ENCODE peak calls at places on chromosome 5, in five cellular contexts. One of them, this sample, is unnamed.

GRCh38 chr5:38163636-38164237 is 94.6 kb upstream of the EGFLAM start:
- DNase-seq in HEK293T: no peak
- DNase-seq in chondrocyte: no peak
- DNase-seq in choroid plexus epithelial cell: no peak
- DNase-seq in effector memory CD8-positive, alpha-beta T cell: no peak
- DNase-seq in this sample: no peak

GRCh38 chr5:116406306-116407041 is 168.1 kb downstream of the SEMA6A start:
- DNase-seq in choroid plexus epithelial cell: no peak
- DNase-seq in chondrocyte: no peak
- DNase-seq in HEK293T: no peak
- DNase-seq in effector memory CD8-positive, alpha-beta T cell: no peak
- DNase-seq in this sample: no peak

GRCh38 chr5:178298283-178298807 is 65.7 kb upstream of the PHYKPL start:
- DNase-seq in choroid plexus epithelial cell: no peak
- DNase-seq in chondrocyte: peak; percentile 46
- DNase-seq in effector memory CD8-positive, alpha-beta T cell: no peak
- DNase-seq in HEK293T: no peak
- DNase-seq in this sample: no peak

GRCh38 chr5:160230686-160231527 is 1.6 kb downstream of the FABP6 start:
- DNase-seq in HEK293T: no peak
- DNase-seq in choroid plexus epithelial cell: peak; percentile 37
- DNase-seq in chondrocyte: no peak
- DNase-seq in effector memory CD8-positive, alpha-beta T cell: no peak
- DNase-seq in this sample: no peak

GRCh38 chr5:1778138-1779020 is 21.3 kb downstream of the MRPL36 start:
- DNase-seq in chondrocyte: peak; percentile 63
- DNase-seq in HEK293T: no peak
- DNase-seq in effector memory CD8-positive, alpha-beta T cell: no peak
- DNase-seq in choroid plexus epithelial cell: no peak
- DNase-seq in this sample: no peak

GRCh38 chr5:68369436-68370125 is 154.0 kb downstream of the PIK3R1 start:
- DNase-seq in effector memory CD8-positive, alpha-beta T cell: peak; percentile 40
- DNase-seq in chondrocyte: no peak
- DNase-seq in HEK293T: no peak
- DNase-seq in choroid plexus epithelial cell: no peak
- DNase-seq in this sample: peak; percentile 90

GRCh38 chr5:453725-454481 is 10.9 kb downstream of the EXOC3 start:
- DNase-seq in HEK293T: no peak
- DNase-seq in chondrocyte: peak; percentile 71
- DNase-seq in effector memory CD8-positive, alpha-beta T cell: no peak
- DNase-seq in choroid plexus epithelial cell: no peak
- DNase-seq in this sample: peak; percentile 54

GRCh38 chr5:2023196-2023595 is 140.5 kb upstream of the IRX4 start:
- DNase-seq in choroid plexus epithelial cell: no peak
- DNase-seq in effector memory CD8-positive, alpha-beta T cell: no peak
- DNase-seq in chondrocyte: no peak
- DNase-seq in HEK293T: no peak
- DNase-seq in this sample: no peak

GRCh38 chr5:10524376-10525123 is 39.3 kb upstream of the ANKRD33B start:
- DNase-seq in HEK293T: no peak
- DNase-seq in chondrocyte: peak; percentile 79
- DNase-seq in choroid plexus epithelial cell: peak; percentile 72
- DNase-seq in effector memory CD8-positive, alpha-beta T cell: no peak
- DNase-seq in this sample: no peak

GRCh38 chr5:53479656-53480473 is 564 bp upstream of the FST start:
- DNase-seq in effector memory CD8-positive, alpha-beta T cell: no peak
- DNase-seq in choroid plexus epithelial cell: peak; percentile 57
- DNase-seq in chondrocyte: no peak
- DNase-seq in HEK293T: peak; percentile 33
- DNase-seq in this sample: no peak

GRCh38 chr5:140038373-140038957 is 4.6 kb downstream of the NRG2 start:
- DNase-seq in HEK293T: no peak
- DNase-seq in effector memory CD8-positive, alpha-beta T cell: no peak
- DNase-seq in chondrocyte: no peak
- DNase-seq in choroid plexus epithelial cell: peak; percentile 67
- DNase-seq in this sample: no peak

GRCh38 chr5:151758141-151758429 is 346 bp downstream of the ATOX1 start:
- DNase-seq in HEK293T: peak; percentile 35
- DNase-seq in choroid plexus epithelial cell: no peak
- DNase-seq in effector memory CD8-positive, alpha-beta T cell: no peak
- DNase-seq in chondrocyte: no peak
- DNase-seq in this sample: no peak

GRCh38 chr5:82159014-82159413 is 119.1 kb downstream of the RPS23 start:
- DNase-seq in choroid plexus epithelial cell: peak; percentile 85
- DNase-seq in chondrocyte: no peak
- DNase-seq in effector memory CD8-positive, alpha-beta T cell: no peak
- DNase-seq in HEK293T: no peak
- DNase-seq in this sample: no peak

GRCh38 chr5:54415896-54416640 is 39.4 kb upstream of the HSPB3 start:
- DNase-seq in effector memory CD8-positive, alpha-beta T cell: no peak
- DNase-seq in choroid plexus epithelial cell: peak; percentile 36
- DNase-seq in chondrocyte: no peak
- DNase-seq in HEK293T: no peak
- DNase-seq in this sample: no peak

GRCh38 chr5:38528162-38528703 is 28.2 kb downstream of the LIFR start:
- DNase-seq in HEK293T: no peak
- DNase-seq in chondrocyte: no peak
- DNase-seq in effector memory CD8-positive, alpha-beta T cell: no peak
- DNase-seq in choroid plexus epithelial cell: peak; percentile 45
- DNase-seq in this sample: no peak

GRCh38 chr5:65032250-65032649 is 263.5 kb downstream of the CWC27 start:
- DNase-seq in effector memory CD8-positive, alpha-beta T cell: no peak
- DNase-seq in chondrocyte: no peak
- DNase-seq in choroid plexus epithelial cell: peak; percentile 78
- DNase-seq in HEK293T: no peak
- DNase-seq in this sample: no peak

GRCh38 chr5:119343766-119344165 is 12.1 kb upstream of the TNFAIP8 start:
- DNase-seq in effector memory CD8-positive, alpha-beta T cell: no peak
- DNase-seq in chondrocyte: no peak
- DNase-seq in HEK293T: no peak
- DNase-seq in choroid plexus epithelial cell: peak; percentile 80
- DNase-seq in this sample: no peak

GRCh38 chr5:60487466-60487865 is 212.5 kb downstream of the DEPDC1B start:
- DNase-seq in chondrocyte: no peak
- DNase-seq in effector memory CD8-positive, alpha-beta T cell: no peak
- DNase-seq in choroid plexus epithelial cell: peak; percentile 29
- DNase-seq in HEK293T: no peak
- DNase-seq in this sample: no peak

GRCh38 chr5:174398171-174398570 is 326.2 kb upstream of the MSX2 start:
- DNase-seq in choroid plexus epithelial cell: no peak
- DNase-seq in chondrocyte: no peak
- DNase-seq in effector memory CD8-positive, alpha-beta T cell: no peak
- DNase-seq in HEK293T: no peak
- DNase-seq in this sample: no peak

GRCh38 chr5:155616779-155617392 is 603.3 kb downstream of the KIF4B start:
- DNase-seq in choroid plexus epithelial cell: no peak
- DNase-seq in HEK293T: peak; percentile 58
- DNase-seq in chondrocyte: no peak
- DNase-seq in effector memory CD8-positive, alpha-beta T cell: peak; percentile 56
- DNase-seq in this sample: peak; percentile 11

GRCh38 chr5:167504276-167504675 is 787.2 kb upstream of the WWC1 start:
- DNase-seq in chondrocyte: no peak
- DNase-seq in effector memory CD8-positive, alpha-beta T cell: no peak
- DNase-seq in choroid plexus epithelial cell: no peak
- DNase-seq in HEK293T: no peak
- DNase-seq in this sample: no peak